ENCODE peak calls at places on chromosomes 12 and 14, in seven cellular contexts. Q is A549; A is HCT116; M is CD8-positive, alpha-beta T cell; Z is heart right ventricle; Y is gastrocnemius medialis; P is heart left ventricle. I is an unnamed sample.

GRCh38 chr14:49997991-49998390 is 105.1 kb downstream of the ARF6 start:
- DNase-seq in Q (no peak), A (no peak), M (no peak), Z (no peak), Y (peak; percentile 31), P (no peak), I (no peak)

GRCh38 chr14:102630405-102630804 is 38.0 kb downstream of the RCOR1 start:
- DNase-seq in Q (no peak), A (no peak), M (no peak), Z (no peak), Y (no peak), P (no peak), I (no peak)

GRCh38 chr12:8823565-8824300 is 1.3 kb downstream of the A2ML1 start:
- DNase-seq in Q (no peak), A (peak; percentile 6), M (no peak), Z (no peak), Y (no peak), P (no peak), I (no peak)

GRCh38 chr14:34792593-34792992 is 78.2 kb upstream of the CFL2 start:
- DNase-seq in Q (no peak), A (no peak), M (no peak), Z (no peak), Y (no peak), P (no peak), I (no peak)

GRCh38 chr12:95446511-95446910 is 27.4 kb upstream of the METAP2 start:
- DNase-seq in Q (no peak), A (no peak), M (no peak), Z (peak; percentile 48), Y (no peak), P (peak; percentile 39), I (no peak)

GRCh38 chr12:49762468-49762847 is 21.1 kb downstream of the TMBIM6 start:
- DNase-seq in Q (no peak), A (no peak), M (no peak), Z (no peak), Y (no peak), P (no peak), I (no peak)

GRCh38 chr14:91311284-91311662 is 66.8 kb upstream of the GPR68 start:
- DNase-seq in Q (no peak), A (no peak), M (peak; percentile 40), Z (no peak), Y (no peak), P (no peak), I (no peak)

GRCh38 chr12:117063162-117063911 is 35.9 kb downstream of the TESC start:
- DNase-seq in Q (no peak), A (no peak), M (peak; percentile 14), Z (no peak), Y (peak; percentile 16), P (peak; percentile 46), I (no peak)

GRCh38 chr12:68374315-68374982 is 42.3 kb upstream of the MDM1 start:
- DNase-seq in Q (no peak), A (no peak), M (no peak), Z (no peak), Y (peak; percentile 62), P (no peak), I (peak; percentile 14)

GRCh38 chr12:1531160-1531653 is 63.2 kb downstream of the FBXL14 start:
- DNase-seq in Q (no peak), A (no peak), M (no peak), Z (no peak), Y (no peak), P (no peak), I (no peak)

GRCh38 chr12:14963520-14963919 is 2.1 kb upstream of the ARHGDIB start:
- DNase-seq in Q (no peak), A (no peak), M (no peak), Z (no peak), Y (no peak), P (no peak), I (no peak)

GRCh38 chr12:50603817-50604639 is 99.2 kb downstream of the DIP2B start:
- DNase-seq in Q (no peak), A (no peak), M (no peak), Z (no peak), Y (no peak), P (no peak), I (no peak)

GRCh38 chr12:16348435-16349131 is 1.1 kb downstream of the MGST1 start:
- DNase-seq in Q (no peak), A (no peak), M (no peak), Z (no peak), Y (no peak), P (no peak), I (no peak)

GRCh38 chr14:58574623-58575022 is 63.1 kb upstream of the DACT1 start:
- DNase-seq in Q (no peak), A (no peak), M (no peak), Z (no peak), Y (no peak), P (no peak), I (no peak)

GRCh38 chr12:89826468-89826867 is 117.8 kb upstream of the ATP2B1 start:
- DNase-seq in Q (no peak), A (no peak), M (no peak), Z (no peak), Y (no peak), P (no peak), I (no peak)

GRCh38 chr12:14417717-14418116 is 52.2 kb downstream of the ATF7IP start:
- DNase-seq in Q (no peak), A (no peak), M (peak; percentile 45), Z (peak; percentile 29), Y (peak; percentile 64), P (peak; percentile 83), I (peak; percentile 46)

GRCh38 chr12:68200854-68201253 is 24.8 kb downstream of the IL26 start:
- DNase-seq in Q (no peak), A (no peak), M (no peak), Z (no peak), Y (no peak), P (no peak), I (no peak)

GRCh38 chr12:6551496-6552139 is 4.2 kb downstream of the IFFO1 start:
- DNase-seq in Q (no peak), A (no peak), M (no peak), Z (no peak), Y (peak; percentile 56), P (peak; percentile 67), I (no peak)

GRCh38 chr14:51806026-51806590 is 54.3 kb upstream of the GNG2 start:
- DNase-seq in Q (no peak), A (no peak), M (no peak), Z (no peak), Y (no peak), P (no peak), I (no peak)

GRCh38 chr14:75699331-75699730 is 38.3 kb downstream of the TTLL5 start:
- DNase-seq in Q (no peak), A (no peak), M (no peak), Z (no peak), Y (no peak), P (no peak), I (no peak)

DNA sequence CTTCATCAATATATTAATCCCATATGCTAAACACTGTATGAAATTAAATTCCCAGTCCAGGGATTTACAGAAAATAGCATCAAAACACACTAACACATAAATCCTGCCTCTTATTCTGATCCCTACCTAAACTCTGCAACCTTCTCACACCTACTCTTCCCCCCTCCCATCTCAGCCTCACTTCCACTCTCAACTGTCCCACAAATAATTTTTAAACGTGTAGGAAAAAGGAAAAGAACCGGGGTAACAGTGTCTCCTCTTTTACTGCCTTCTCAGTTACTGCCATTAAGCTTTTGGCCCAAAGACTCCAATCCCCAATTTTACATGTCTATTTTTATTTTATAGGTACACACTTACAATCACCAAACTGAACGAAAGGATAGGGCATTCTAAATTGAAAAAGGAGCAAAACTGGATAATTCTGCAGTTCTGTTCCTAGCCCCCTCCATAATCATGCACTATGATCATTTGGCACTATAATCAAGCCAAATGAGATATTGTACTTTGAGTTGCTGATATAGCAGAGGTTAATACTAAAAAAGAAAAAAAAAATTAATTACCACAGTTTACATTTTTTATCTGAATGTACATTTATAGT is 2.9 kb downstream of the DUSP16 start:
- DNase-seq in Q (no peak), A (no peak), M (no peak), Z (no peak), Y (no peak), P (no peak), I (no peak)
- H3K27ac ChIP-seq in Q (peak overlapping the region; percentile 98), A (no peak overlapping the region), M (no peak overlapping the region), Z (peak overlapping the region; percentile 100), Y (peak overlapping the region; percentile 3), P (peak overlapping the region; percentile 98), I (no peak overlapping the region)

DNA sequence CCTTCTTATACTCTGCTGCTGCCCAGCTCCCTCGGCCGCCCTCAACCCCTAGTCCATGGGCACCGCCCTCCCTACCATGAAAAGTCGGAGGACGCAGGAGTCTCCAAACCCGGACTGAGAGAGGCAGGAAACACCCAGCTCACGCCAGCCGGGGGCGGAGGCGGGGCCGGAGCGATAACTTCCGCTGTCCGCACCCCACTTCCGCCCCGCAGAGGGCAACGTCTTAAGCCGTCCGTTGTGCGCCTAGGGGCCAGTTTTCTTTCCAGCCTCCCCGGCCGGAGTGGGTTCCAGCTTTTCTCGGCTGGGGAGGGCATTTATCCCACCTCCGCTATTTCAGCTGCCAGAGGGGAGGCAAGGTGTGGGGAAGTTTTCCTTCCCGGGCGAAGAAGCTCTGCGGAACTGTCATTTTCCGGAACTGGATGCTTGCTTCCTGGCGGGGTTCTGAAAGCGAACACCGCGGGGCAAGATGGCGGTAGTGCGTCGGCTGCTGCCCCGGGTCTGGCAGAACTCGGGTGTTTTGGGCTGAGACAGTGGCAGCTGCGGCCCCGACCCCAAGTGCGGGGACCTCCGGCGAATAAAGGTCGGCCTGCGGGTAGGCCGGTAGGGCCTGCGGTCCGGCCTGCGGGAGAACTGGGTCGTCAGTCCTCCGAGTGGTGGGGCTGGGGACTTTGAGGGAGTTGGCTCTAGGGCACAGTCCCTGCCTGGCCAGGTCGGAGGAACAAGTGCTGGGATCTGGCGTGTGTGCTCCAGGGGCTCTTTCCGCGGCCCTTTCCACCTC is at the start of the genes KCTD10 and UBE3B:
- DNase-seq in Q (peak; percentile 91), A (peak; percentile 81), M (peak; percentile 81), Z (peak; percentile 89), Y (peak; percentile 81), P (peak; percentile 92), I (peak; percentile 92)
- TF ChIP-seq CTCF in Q (no peak), A (no peak), M (no peak), Z (peak; percentile 16), Y (peak; percentile 27), P (no peak), I (no peak)

DNA sequence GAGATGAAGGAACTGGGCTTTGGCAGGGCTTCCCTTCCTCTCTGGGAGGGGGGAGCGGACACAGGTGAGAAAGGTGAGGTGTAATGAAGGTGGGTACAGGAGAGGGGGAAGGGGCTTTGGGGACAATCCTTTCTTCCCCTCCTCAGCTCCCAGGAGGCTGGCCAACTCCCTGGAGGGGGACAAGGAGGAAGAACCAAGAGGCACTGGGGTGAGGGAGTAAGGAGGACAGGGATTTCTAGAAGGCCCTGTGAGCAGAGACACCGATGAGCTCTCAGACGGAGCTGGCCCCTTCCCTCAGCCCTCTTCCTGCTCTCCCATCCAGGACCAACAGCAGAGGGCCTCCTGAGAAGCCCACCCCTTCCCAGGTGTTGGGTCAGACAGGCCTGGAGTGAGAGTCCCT is 53.4 kb downstream of the PLEKHG3 start:
- DNase-seq in Q (no peak), A (no peak), M (no peak), Z (no peak), Y (no peak), P (no peak), I (no peak)
- H3K27ac ChIP-seq in Q (peak overlapping the region; percentile 93), A (no peak overlapping the region), M (no peak overlapping the region), Z (peak overlapping the region; percentile 82), Y (peak overlapping the region; percentile 31), P (peak overlapping the region; percentile 78), I (peak overlapping the region; percentile 99)

DNA sequence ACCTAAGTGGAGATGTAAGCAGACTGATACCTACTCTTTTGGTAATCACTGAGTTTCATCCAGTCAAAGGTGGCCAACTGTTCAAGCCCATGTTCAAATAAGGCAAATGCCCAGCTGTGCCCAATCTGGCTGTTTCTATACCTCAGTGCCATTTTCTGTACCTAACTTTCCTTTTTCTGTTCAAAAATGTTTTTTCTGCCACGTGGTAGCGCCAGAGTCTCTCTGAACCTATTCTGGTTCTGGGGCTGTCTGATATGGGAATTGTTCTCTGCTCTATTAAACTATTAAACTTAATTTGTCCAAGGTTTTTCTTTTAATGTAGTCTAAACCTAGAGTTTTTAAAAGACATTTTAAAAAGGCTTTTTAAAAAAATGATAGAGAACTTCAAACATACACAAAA is 391.2 kb downstream of the NOVA1 start:
- DNase-seq in Q (no peak), A (no peak), M (no peak), Z (no peak), Y (no peak), P (no peak), I (no peak)
- TF ChIP-seq CTCF in Q (no peak), A (no peak), M (no peak), Z (no peak), Y (no peak), P (no peak), I (no peak)